ENCODE peak calls at places on chromosomes 2 and 18, in five cellular contexts. One of them, this sample, is unnamed.

GRCh38 chr2:33477473-33478468 is 1.3 kb downstream of the RASGRP3 start:
- DNase-seq in SK-N-DZ: no peak
- DNase-seq in activated naive CD8-positive, alpha-beta T cell treated with anti-CD3 and anti-CD28 coated beads for 36 hours: no peak
- DNase-seq in adipocyte: no peak
- DNase-seq in activated CD4-positive, alpha-beta T cell treated with anti-CD3 and anti-CD28 coated beads for 36 hours: peak
- DNase-seq in this sample: no peak

GRCh38 chr18:63207154-63207790 is 112.3 kb downstream of the BCL2 start:
- DNase-seq in SK-N-DZ: no peak
- DNase-seq in activated naive CD8-positive, alpha-beta T cell treated with anti-CD3 and anti-CD28 coated beads for 36 hours: peak
- DNase-seq in adipocyte: no peak
- DNase-seq in activated CD4-positive, alpha-beta T cell treated with anti-CD3 and anti-CD28 coated beads for 36 hours: no peak
- DNase-seq in this sample: no peak

GRCh38 chr18:12657849-12658829 is at the start of gene SPIRE1:
- DNase-seq in SK-N-DZ: peak
- DNase-seq in activated naive CD8-positive, alpha-beta T cell treated with anti-CD3 and anti-CD28 coated beads for 36 hours: peak
- DNase-seq in adipocyte: peak
- DNase-seq in activated CD4-positive, alpha-beta T cell treated with anti-CD3 and anti-CD28 coated beads for 36 hours: peak
- DNase-seq in this sample: peak

GRCh38 chr2:171547256-171547655 is 25.0 kb downstream of the CYBRD1 start:
- DNase-seq in SK-N-DZ: no peak
- DNase-seq in activated naive CD8-positive, alpha-beta T cell treated with anti-CD3 and anti-CD28 coated beads for 36 hours: no peak
- DNase-seq in adipocyte: no peak
- DNase-seq in activated CD4-positive, alpha-beta T cell treated with anti-CD3 and anti-CD28 coated beads for 36 hours: no peak
- DNase-seq in this sample: no peak

GRCh38 chr18:79911009-79911870 is 40.2 kb downstream of the SLC66A2 start:
- DNase-seq in SK-N-DZ: no peak
- DNase-seq in activated naive CD8-positive, alpha-beta T cell treated with anti-CD3 and anti-CD28 coated beads for 36 hours: no peak
- DNase-seq in adipocyte: no peak
- DNase-seq in activated CD4-positive, alpha-beta T cell treated with anti-CD3 and anti-CD28 coated beads for 36 hours: no peak
- DNase-seq in this sample: no peak

GRCh38 chr18:42030586-42031182 is 75.7 kb downstream of the PIK3C3 start:
- DNase-seq in SK-N-DZ: no peak
- DNase-seq in activated naive CD8-positive, alpha-beta T cell treated with anti-CD3 and anti-CD28 coated beads for 36 hours: no peak
- DNase-seq in adipocyte: peak
- DNase-seq in activated CD4-positive, alpha-beta T cell treated with anti-CD3 and anti-CD28 coated beads for 36 hours: peak
- DNase-seq in this sample: no peak

GRCh38 chr2:176188218-176188968 is at the start of gene HOXD1:
- DNase-seq in SK-N-DZ: peak
- DNase-seq in activated naive CD8-positive, alpha-beta T cell treated with anti-CD3 and anti-CD28 coated beads for 36 hours: no peak
- DNase-seq in adipocyte: peak
- DNase-seq in activated CD4-positive, alpha-beta T cell treated with anti-CD3 and anti-CD28 coated beads for 36 hours: peak
- DNase-seq in this sample: no peak

GRCh38 chr2:40448476-40449079 is 3.3 kb downstream of the SLC8A1 start:
- DNase-seq in SK-N-DZ: peak
- DNase-seq in activated naive CD8-positive, alpha-beta T cell treated with anti-CD3 and anti-CD28 coated beads for 36 hours: no peak
- DNase-seq in adipocyte: peak
- DNase-seq in activated CD4-positive, alpha-beta T cell treated with anti-CD3 and anti-CD28 coated beads for 36 hours: peak
- DNase-seq in this sample: no peak

GRCh38 chr2:174035981-174036742 is 71.0 kb upstream of the SP3 start:
- DNase-seq in SK-N-DZ: no peak
- DNase-seq in activated naive CD8-positive, alpha-beta T cell treated with anti-CD3 and anti-CD28 coated beads for 36 hours: no peak
- DNase-seq in adipocyte: no peak
- DNase-seq in activated CD4-positive, alpha-beta T cell treated with anti-CD3 and anti-CD28 coated beads for 36 hours: no peak
- DNase-seq in this sample: no peak

GRCh38 chr2:196238836-196239380 is 67.5 kb upstream of the STK17B start:
- DNase-seq in SK-N-DZ: no peak
- DNase-seq in activated naive CD8-positive, alpha-beta T cell treated with anti-CD3 and anti-CD28 coated beads for 36 hours: no peak
- DNase-seq in adipocyte: no peak
- DNase-seq in activated CD4-positive, alpha-beta T cell treated with anti-CD3 and anti-CD28 coated beads for 36 hours: no peak
- DNase-seq in this sample: no peak

GRCh38 chr2:237626813-237627451 is 455 bp upstream of the LRRFIP1 start:
- DNase-seq in SK-N-DZ: no peak
- DNase-seq in activated naive CD8-positive, alpha-beta T cell treated with anti-CD3 and anti-CD28 coated beads for 36 hours: no peak
- DNase-seq in adipocyte: no peak
- DNase-seq in activated CD4-positive, alpha-beta T cell treated with anti-CD3 and anti-CD28 coated beads for 36 hours: no peak
- DNase-seq in this sample: no peak

GRCh38 chr2:171235262-171235881 is 74.7 kb upstream of the TLK1 start:
- DNase-seq in SK-N-DZ: no peak
- DNase-seq in activated naive CD8-positive, alpha-beta T cell treated with anti-CD3 and anti-CD28 coated beads for 36 hours: no peak
- DNase-seq in adipocyte: no peak
- DNase-seq in activated CD4-positive, alpha-beta T cell treated with anti-CD3 and anti-CD28 coated beads for 36 hours: no peak
- DNase-seq in this sample: no peak

GRCh38 chr2:221569342-221570278 is 2.5 kb downstream of the EPHA4 start:
- DNase-seq in SK-N-DZ: no peak
- DNase-seq in activated naive CD8-positive, alpha-beta T cell treated with anti-CD3 and anti-CD28 coated beads for 36 hours: no peak
- DNase-seq in adipocyte: no peak
- DNase-seq in activated CD4-positive, alpha-beta T cell treated with anti-CD3 and anti-CD28 coated beads for 36 hours: no peak
- DNase-seq in this sample: no peak

GRCh38 chr2:42138163-42139016 is 30.8 kb upstream of the EML4 start:
- DNase-seq in SK-N-DZ: no peak
- DNase-seq in activated naive CD8-positive, alpha-beta T cell treated with anti-CD3 and anti-CD28 coated beads for 36 hours: no peak
- DNase-seq in adipocyte: peak
- DNase-seq in activated CD4-positive, alpha-beta T cell treated with anti-CD3 and anti-CD28 coated beads for 36 hours: no peak
- DNase-seq in this sample: no peak

GRCh38 chr2:20384949-20385348 is 34.3 kb upstream of the PUM2 start:
- DNase-seq in SK-N-DZ: no peak
- DNase-seq in activated naive CD8-positive, alpha-beta T cell treated with anti-CD3 and anti-CD28 coated beads for 36 hours: no peak
- DNase-seq in adipocyte: no peak
- DNase-seq in activated CD4-positive, alpha-beta T cell treated with anti-CD3 and anti-CD28 coated beads for 36 hours: no peak
- DNase-seq in this sample: no peak

GRCh38 chr2:118040889-118041288 is 27.0 kb upstream of the CCDC93 start:
- DNase-seq in SK-N-DZ: no peak
- DNase-seq in activated naive CD8-positive, alpha-beta T cell treated with anti-CD3 and anti-CD28 coated beads for 36 hours: no peak
- DNase-seq in adipocyte: no peak
- DNase-seq in activated CD4-positive, alpha-beta T cell treated with anti-CD3 and anti-CD28 coated beads for 36 hours: no peak
- DNase-seq in this sample: no peak

GRCh38 chr2:41973871-41974270 is 74.0 kb upstream of the PKDCC start:
- DNase-seq in SK-N-DZ: no peak
- DNase-seq in activated naive CD8-positive, alpha-beta T cell treated with anti-CD3 and anti-CD28 coated beads for 36 hours: no peak
- DNase-seq in adipocyte: no peak
- DNase-seq in activated CD4-positive, alpha-beta T cell treated with anti-CD3 and anti-CD28 coated beads for 36 hours: no peak
- DNase-seq in this sample: no peak

GRCh38 chr2:152407204-152407721 is 72.3 kb downstream of the FMNL2 start:
- DNase-seq in SK-N-DZ: no peak
- DNase-seq in activated naive CD8-positive, alpha-beta T cell treated with anti-CD3 and anti-CD28 coated beads for 36 hours: no peak
- DNase-seq in adipocyte: peak
- DNase-seq in activated CD4-positive, alpha-beta T cell treated with anti-CD3 and anti-CD28 coated beads for 36 hours: peak
- DNase-seq in this sample: peak

GRCh38 chr18:183769-184168 is 25.4 kb downstream of the USP14 start:
- DNase-seq in SK-N-DZ: no peak
- DNase-seq in activated naive CD8-positive, alpha-beta T cell treated with anti-CD3 and anti-CD28 coated beads for 36 hours: no peak
- DNase-seq in adipocyte: peak
- DNase-seq in activated CD4-positive, alpha-beta T cell treated with anti-CD3 and anti-CD28 coated beads for 36 hours: no peak
- DNase-seq in this sample: no peak

GRCh38 chr18:37481491-37481890 is 84.1 kb downstream of the CELF4 start:
- DNase-seq in SK-N-DZ: no peak
- DNase-seq in activated naive CD8-positive, alpha-beta T cell treated with anti-CD3 and anti-CD28 coated beads for 36 hours: no peak
- DNase-seq in adipocyte: no peak
- DNase-seq in activated CD4-positive, alpha-beta T cell treated with anti-CD3 and anti-CD28 coated beads for 36 hours: no peak
- DNase-seq in this sample: no peak

GRCh38 chr2:201313362-201313761 is 43.8 kb downstream of the FLACC1 start:
- DNase-seq in SK-N-DZ: no peak
- DNase-seq in activated naive CD8-positive, alpha-beta T cell treated with anti-CD3 and anti-CD28 coated beads for 36 hours: no peak
- DNase-seq in adipocyte: no peak
- DNase-seq in activated CD4-positive, alpha-beta T cell treated with anti-CD3 and anti-CD28 coated beads for 36 hours: no peak
- DNase-seq in this sample: no peak

GRCh38 chr18:69109686-69110085 is 291.0 kb upstream of the DOK6 start:
- DNase-seq in SK-N-DZ: no peak
- DNase-seq in activated naive CD8-positive, alpha-beta T cell treated with anti-CD3 and anti-CD28 coated beads for 36 hours: no peak
- DNase-seq in adipocyte: peak
- DNase-seq in activated CD4-positive, alpha-beta T cell treated with anti-CD3 and anti-CD28 coated beads for 36 hours: no peak
- DNase-seq in this sample: no peak

GRCh38 chr18:48325115-48325670 is 84.0 kb downstream of the ZBTB7C start:
- DNase-seq in SK-N-DZ: no peak
- DNase-seq in activated naive CD8-positive, alpha-beta T cell treated with anti-CD3 and anti-CD28 coated beads for 36 hours: no peak
- DNase-seq in adipocyte: no peak
- DNase-seq in activated CD4-positive, alpha-beta T cell treated with anti-CD3 and anti-CD28 coated beads for 36 hours: no peak
- DNase-seq in this sample: no peak

GRCh38 chr2:238505119-238505891 is 78.6 kb downstream of the ASB1 start:
- DNase-seq in SK-N-DZ: no peak
- DNase-seq in activated naive CD8-positive, alpha-beta T cell treated with anti-CD3 and anti-CD28 coated beads for 36 hours: peak
- DNase-seq in adipocyte: no peak
- DNase-seq in activated CD4-positive, alpha-beta T cell treated with anti-CD3 and anti-CD28 coated beads for 36 hours: no peak
- DNase-seq in this sample: no peak

GRCh38 chr2:157672129-157672528 is 43.5 kb upstream of the ACVR1C start:
- DNase-seq in SK-N-DZ: no peak
- DNase-seq in activated naive CD8-positive, alpha-beta T cell treated with anti-CD3 and anti-CD28 coated beads for 36 hours: no peak
- DNase-seq in adipocyte: no peak
- DNase-seq in activated CD4-positive, alpha-beta T cell treated with anti-CD3 and anti-CD28 coated beads for 36 hours: no peak
- DNase-seq in this sample: no peak

GRCh38 chr2:190515687-190516086 is 18.8 kb downstream of the NEMP2 start:
- DNase-seq in SK-N-DZ: no peak
- DNase-seq in activated naive CD8-positive, alpha-beta T cell treated with anti-CD3 and anti-CD28 coated beads for 36 hours: no peak
- DNase-seq in adipocyte: no peak
- DNase-seq in activated CD4-positive, alpha-beta T cell treated with anti-CD3 and anti-CD28 coated beads for 36 hours: no peak
- DNase-seq in this sample: no peak

GRCh38 chr2:136104977-136105376 is 13.0 kb downstream of the CXCR4 start:
- DNase-seq in SK-N-DZ: no peak
- DNase-seq in activated naive CD8-positive, alpha-beta T cell treated with anti-CD3 and anti-CD28 coated beads for 36 hours: no peak
- DNase-seq in adipocyte: no peak
- DNase-seq in activated CD4-positive, alpha-beta T cell treated with anti-CD3 and anti-CD28 coated beads for 36 hours: no peak
- DNase-seq in this sample: no peak

This sample was measured in activated T-helper 1 cell treated with anti-CD3 and anti-CD28 coated beads, Interleukin-12 subunit alpha, Interleukin-12 subunit beta, Interleukin-2, Interleukin-4 antibody, amounts not matched to agents 30 ng/mL and 10 ng/mL and 1 ng/mL, durations not matched to agents 14 hours and 24 hours and 36 hours.